ENCODE peak calls at places on chromosomes 16 and 17, in seven cellular contexts. Q is K562, L is GM12891, P is GM12878, R is SK-N-SH, A is H1, B is HepG2. O is an unnamed sample.
A peak's percentile ranks its signal among the peaks of the same experiment; 100 is the strongest.

GRCh38 chr17:18999911-19000310 is 4.7 kb downstream of the FAM83G start:
- DNase-seq in L (no peak), Q (no peak), R (no peak), P (no peak), B (no peak), A (no peak), O (no peak)

GRCh38 chr17:57445051-57445450 is 188.7 kb downstream of the MSI2 start:
- DNase-seq in L (no peak), Q (no peak), R (no peak), P (no peak), B (peak; percentile 88), A (no peak), O (no peak)

GRCh38 chr17:68197997-68198930 is 49.6 kb upstream of the AMZ2 start:
- DNase-seq in L (no peak), B (no peak), P (no peak), Q (no peak), R (peak; percentile 46), A (no peak), O (no peak)

GRCh38 chr16:11258553-11259287 is 2.7 kb upstream of the SOCS1 start:
- DNase-seq in A (no peak), R (peak; percentile 50), B (peak; percentile 65), Q (no peak), L (peak; percentile 64), P (peak; percentile 68), O (peak; percentile 70)

GRCh38 chr17:31654936-31655335 is 204.1 kb downstream of the COPRS start:
- DNase-seq in P (no peak), A (no peak), B (no peak), L (no peak), Q (no peak), R (no peak), O (no peak)

GRCh38 chr17:38725066-38725465 is 5.1 kb upstream of the CISD3 start:
- DNase-seq in L (no peak), A (no peak), R (peak; percentile 81), Q (no peak), B (no peak), P (no peak), O (no peak)

GRCh38 chr16:48231675-48232214 is 12.4 kb upstream of the LONP2 start:
- DNase-seq in B (peak; percentile 49), P (no peak), L (peak; percentile 35), Q (peak; percentile 25), A (peak; percentile 29), R (peak; percentile 45), O (no peak)

GRCh38 chr16:59463776-59464175 is 729.7 kb upstream of the GOT2 start:
- DNase-seq in P (no peak), Q (no peak), B (no peak), R (no peak), A (no peak), L (no peak), O (no peak)

GRCh38 chr17:58158181-58158580 is 8.6 kb upstream of the OR4D2 start:
- DNase-seq in P (no peak), L (no peak), A (no peak), Q (no peak), R (no peak), B (no peak), O (no peak)

GRCh38 chr16:7849891-7850290 is 517.2 kb downstream of the RBFOX1 start:
- DNase-seq in Q (no peak), L (no peak), A (no peak), P (no peak), B (no peak), R (no peak), O (no peak)

GRCh38 chr17:57256708-57257112 is 387 bp downstream of the MSI2 start:
- DNase-seq in R (no peak), A (no peak), P (no peak), L (no peak), B (no peak), Q (peak; percentile 25), O (no peak)

GRCh38 chr17:73265646-73266640 is 4.3 kb upstream of the CPSF4L start:
- DNase-seq in Q (no peak), P (no peak), A (no peak), R (no peak), L (no peak), B (peak; percentile 61), O (no peak)

GRCh38 chr17:55356440-55357328 is 65.0 kb downstream of the MMD start:
- DNase-seq in P (peak; percentile 28), Q (peak; percentile 77), L (peak; percentile 29), B (peak; percentile 87), A (peak; percentile 51), R (peak; percentile 74), O (peak; percentile 28)

GRCh38 chr17:66564992-66565465 is 262.6 kb downstream of the PRKCA start:
- DNase-seq in L (no peak), B (peak; percentile 30), P (no peak), R (no peak), A (no peak), Q (no peak), O (no peak)

GRCh38 chr17:79370594-79370993 is 240.3 kb downstream of the RBFOX3 start:
- DNase-seq in R (no peak), P (no peak), B (no peak), A (no peak), L (no peak), Q (no peak), O (no peak)

GRCh38 chr17:37483311-37484039 is 6.2 kb upstream of the DUSP14 start:
- DNase-seq in P (no peak), B (no peak), L (no peak), A (no peak), R (peak; percentile 42), Q (peak; percentile 19), O (no peak)

GRCh38 chr17:37177234-37177633 is 198.6 kb upstream of the C17orf78 start:
- DNase-seq in L (no peak), A (no peak), R (no peak), Q (no peak), B (no peak), P (no peak), O (no peak)

DNA sequence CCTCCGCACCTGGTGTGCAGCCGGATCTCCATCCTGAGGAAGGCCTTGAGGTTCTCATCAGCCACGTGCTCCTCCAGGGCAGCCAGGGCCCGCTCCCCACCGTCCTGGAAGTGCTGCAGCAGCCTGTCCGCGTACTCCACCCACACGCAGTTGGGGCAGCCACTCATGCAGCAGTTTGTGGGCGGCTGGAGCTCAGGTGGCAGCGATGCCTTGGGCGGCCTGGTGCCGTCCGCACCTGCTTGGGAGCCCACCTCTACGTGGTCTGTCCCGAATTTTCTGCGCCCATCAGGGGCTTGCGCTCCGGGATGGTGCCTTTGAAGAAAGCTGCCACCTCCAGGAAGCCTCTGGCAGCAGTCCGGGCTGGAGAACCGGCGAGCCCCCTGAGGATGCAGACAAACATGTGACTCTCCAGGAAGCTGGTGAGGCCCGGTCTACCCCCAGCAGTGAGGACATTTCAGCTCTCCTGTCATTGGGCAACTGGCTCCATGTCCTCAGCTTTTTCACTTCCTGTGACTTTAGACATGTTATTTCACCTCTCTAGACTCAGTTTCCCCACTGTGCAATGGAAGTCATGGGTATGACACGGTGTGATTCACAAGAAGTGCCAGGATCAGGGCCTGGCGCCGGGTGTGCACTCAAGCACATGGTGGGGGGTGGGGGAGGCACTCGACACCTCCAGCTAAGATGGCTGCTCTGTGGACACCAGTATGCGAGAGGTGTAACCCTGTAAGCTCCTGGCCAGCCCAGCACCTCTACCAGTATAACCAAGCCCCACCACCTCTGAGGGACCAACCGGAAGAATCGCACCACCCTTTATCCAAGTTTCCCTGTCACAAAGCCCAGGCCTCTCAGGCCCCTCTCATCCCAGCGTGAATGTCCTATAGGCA is 957 bp downstream of the OXLD1 start:
- DNase-seq in B (peak; percentile 47), Q (peak; percentile 55), P (no peak), A (no peak), R (peak; percentile 79), L (peak; percentile 67), O (peak; percentile 65)
- TF ChIP-seq TAF1 in B (no peak), Q (peak; percentile 19), P (peak; percentile 61), A (no peak), R (no peak), L (peak; percentile 78), O (no peak)

DNA sequence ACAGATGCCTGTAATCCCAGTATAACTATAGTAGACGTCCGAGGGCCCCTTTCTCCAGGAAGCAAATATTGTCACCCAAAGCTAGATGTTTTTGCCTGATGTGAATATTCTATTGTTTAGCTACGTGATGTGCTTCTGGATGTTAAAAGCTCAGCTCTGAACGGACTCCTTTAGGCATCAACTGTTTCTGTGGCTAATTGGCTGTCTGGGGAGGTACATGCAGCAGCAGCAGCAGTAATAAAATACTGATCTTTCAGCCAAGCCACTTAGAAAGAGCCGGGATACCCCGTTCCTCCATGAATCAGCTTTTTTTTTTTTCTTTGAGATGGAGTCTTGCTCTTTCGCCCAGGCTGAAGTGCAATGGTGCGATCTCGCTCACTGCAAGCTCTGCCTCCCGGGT is 43.0 kb downstream of the TRARG1 start:
- DNase-seq in A (no peak), Q (no peak), P (no peak), R (no peak), L (no peak), B (no peak), O (no peak)
- TF ChIP-seq TAF1 in A (no peak), Q (no peak), P (no peak), R (no peak), L (no peak), B (no peak), O (no peak)

GRCh38 chr17:10295728-10296343 is 77.0 kb downstream of the MYH13 start:
- DNase-seq in Q (peak; percentile 47), B (peak; percentile 52), P (peak; percentile 21), L (peak; percentile 55), A (peak; percentile 44), R (peak; percentile 49), O (no peak)

GRCh38 chr17:10290046-10290445 is 82.8 kb downstream of the MYH13 start:
- DNase-seq in P (no peak), R (no peak), B (no peak), Q (no peak), A (no peak), L (no peak), O (no peak)

GRCh38 chr17:10297691-10298090 is 75.1 kb downstream of the MYH13 start:
- DNase-seq in R (no peak), B (no peak), Q (no peak), A (no peak), L (no peak), P (no peak), O (no peak)

GRCh38 chr17:10294162-10294561 is 78.6 kb downstream of the MYH13 start:
- DNase-seq in Q (no peak), P (peak; percentile 26), A (no peak), R (no peak), B (no peak), L (no peak), O (no peak)

GRCh38 chr17:10292057-10292931 is 80.5 kb downstream of the MYH13 start:
- DNase-seq in Q (no peak), B (no peak), R (no peak), A (no peak), P (peak; percentile 20), L (no peak), O (peak; percentile 32)
- TF ChIP-seq TAF1 in Q (no peak), B (no peak), R (no peak), A (no peak), P (no peak), L (no peak), O (no peak)

DNA sequence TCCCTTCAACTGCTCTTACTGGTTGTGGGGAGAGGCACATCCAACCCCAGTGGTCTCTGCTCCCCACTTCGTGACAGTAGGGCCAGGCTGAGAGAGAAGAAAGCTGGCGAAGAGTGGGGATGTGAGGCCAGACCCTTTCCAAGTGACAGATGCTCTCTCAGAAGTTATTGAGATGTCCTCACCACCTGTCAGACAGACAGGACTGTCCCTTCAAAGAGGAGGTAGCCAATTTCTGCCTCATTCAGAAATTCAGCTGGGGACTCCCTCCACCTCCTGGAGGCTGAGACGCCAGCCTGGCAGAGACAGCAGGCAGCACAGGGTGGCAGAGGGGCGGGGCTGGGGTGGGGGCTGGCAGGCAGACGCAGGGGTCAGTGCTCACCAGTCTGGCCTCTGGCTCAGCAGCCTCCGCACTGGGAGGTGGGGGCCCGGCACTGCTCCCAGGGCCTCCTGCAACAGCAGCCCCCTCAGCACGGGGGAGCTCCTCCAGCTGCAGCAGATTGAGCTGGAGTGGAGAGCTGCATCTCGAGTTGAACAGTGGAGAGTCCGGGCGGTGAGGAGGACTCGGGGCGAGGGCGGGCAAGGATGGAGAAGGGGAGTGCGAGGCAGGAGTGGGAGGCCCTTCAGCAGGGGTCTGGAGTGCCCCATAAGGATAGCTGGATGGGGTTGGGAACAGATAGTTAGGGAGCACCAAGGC is 9.2 kb downstream of the PER1 start:
- DNase-seq in P (no peak), B (no peak), Q (no peak), A (no peak), L (no peak), R (no peak), O (no peak)
- TF ChIP-seq TAF1 in P (no peak), B (no peak), Q (no peak), A (no peak), L (no peak), R (no peak), O (no peak)

O was measured in GM12892.